ENCODE peak calls at places on chromosome 17, in six cellular contexts. K, U, M, E, N and R are unnamed samples.

GRCh38 chr17:82231562-82232321 is 2.9 kb downstream of the SLC16A3 start:
- DNase-seq in K (no peak), U (peak), M (peak), E (no peak), N (peak), R (peak)

GRCh38 chr17:65190467-65191095 is 53.4 kb downstream of the RGS9 start:
- DNase-seq in K (no peak), U (no peak), M (peak), E (no peak), N (peak), R (no peak)

GRCh38 chr17:77332981-77333685 is 192.4 kb downstream of the SEC14L1 start:
- DNase-seq in K (no peak), U (peak), M (peak), E (no peak), N (peak), R (no peak)

GRCh38 chr17:34401165-34401564 is 38.1 kb upstream of the CCL1 start:
- DNase-seq in K (no peak), U (no peak), M (no peak), E (no peak), N (no peak), R (peak)

GRCh38 chr17:55731586-55732250 is 9.1 kb upstream of the TMEM100 start:
- DNase-seq in K (no peak), U (no peak), M (peak), E (no peak), N (peak), R (peak)

GRCh38 chr17:7408863-7409262 is 1.2 kb downstream of the NLGN2 start:
- DNase-seq in K (no peak), U (no peak), M (no peak), E (no peak), N (no peak), R (no peak)

GRCh38 chr17:80029235-80029974 is 6.3 kb downstream of the TBC1D16 start:
- DNase-seq in K (no peak), U (peak), M (peak), E (no peak), N (peak), R (no peak)

GRCh38 chr17:2094891-2095535 is 40.1 kb downstream of the HIC1 start:
- DNase-seq in K (no peak), U (peak), M (peak), E (no peak), N (peak), R (peak)

GRCh38 chr17:1730345-1731193 is 6.1 kb downstream of the WDR81 start:
- DNase-seq in K (no peak), U (peak), M (peak), E (no peak), N (peak), R (no peak)

GRCh38 chr17:16922386-16923096 is 49.4 kb downstream of the TNFRSF13B start:
- DNase-seq in K (no peak), U (peak), M (peak), E (no peak), N (no peak), R (no peak)

GRCh38 chr17:83155128-83156081 is 76.0 kb downstream of the METRNL start:
- DNase-seq in K (no peak), U (peak), M (peak), E (no peak), N (no peak), R (peak)

GRCh38 chr17:80743181-80743771 is 198.6 kb downstream of the RPTOR start:
- DNase-seq in K (no peak), U (no peak), M (no peak), E (no peak), N (peak), R (no peak)

GRCh38 chr17:40460585-40460975 is 17.3 kb downstream of the IGFBP4 start:
- DNase-seq in K (no peak), U (no peak), M (no peak), E (no peak), N (no peak), R (no peak)

GRCh38 chr17:48548687-48549621 is 4.0 kb upstream of the HOXB2 start:
- DNase-seq in K (no peak), U (no peak), M (peak), E (no peak), N (peak), R (no peak)

GRCh38 chr17:27343972-27344607 is 50.2 kb downstream of the WSB1 start:
- DNase-seq in K (no peak), U (no peak), M (no peak), E (no peak), N (no peak), R (no peak)

GRCh38 chr17:37458805-37459204 is 30.9 kb upstream of the DUSP14 start:
- DNase-seq in K (no peak), U (no peak), M (peak), E (no peak), N (peak), R (no peak)

GRCh38 chr17:76491271-76492184 is 9.7 kb downstream of the RHBDF2 start:
- DNase-seq in K (no peak), U (no peak), M (no peak), E (no peak), N (no peak), R (no peak)

GRCh38 chr17:71902931-71903506 is 217.8 kb upstream of the SOX9 start:
- DNase-seq in K (no peak), U (no peak), M (peak), E (no peak), N (no peak), R (no peak)

GRCh38 chr17:82577300-82577699 is 57.8 kb downstream of the FOXK2 start:
- DNase-seq in K (no peak), U (no peak), M (no peak), E (no peak), N (no peak), R (no peak)

GRCh38 chr17:78873519-78874340 is 29.3 kb downstream of the CEP295NL start:
- DNase-seq in K (no peak), U (no peak), M (peak), E (no peak), N (no peak), R (no peak)

GRCh38 chr17:40014375-40014980 is 762 bp upstream of the CSF3 start:
- DNase-seq in K (no peak), U (no peak), M (no peak), E (no peak), N (peak), R (no peak)

GRCh38 chr17:45424769-45425124 is 7.9 kb downstream of the ARHGAP27 start:
- DNase-seq in K (no peak), U (no peak), M (no peak), E (no peak), N (no peak), R (no peak)
- H3K4ac ChIP-seq in K (no peak), U (peak), M (no peak), E (no peak), N (no peak), R (no peak)

GRCh38 chr17:20105539-20106291 is 96.6 kb downstream of the SPECC1 start:
- DNase-seq in K (no peak), U (no peak), M (no peak), E (no peak), N (no peak), R (peak)
- H3K14ac ChIP-seq in K (no peak), U (no peak), M (no peak), E (no peak), N (no peak), R (no peak)

GRCh38 chr17:4914009-4914408 is 11.1 kb upstream of the CHRNE start:
- DNase-seq in K (no peak), U (no peak), M (peak), E (no peak), N (no peak), R (no peak)

GRCh38 chr17:4903051-4903818 is at the start of gene CHRNE:
- DNase-seq in K (no peak), U (peak), M (peak), E (peak), N (peak), R (peak)

GRCh38 chr17:4908301-4908700 is 5.4 kb upstream of the CHRNE start:
- DNase-seq in K (no peak), U (peak), M (no peak), E (no peak), N (peak), R (peak)

GRCh38 chr17:4908711-4909496 is 6.0 kb upstream of the CHRNE start:
- DNase-seq in K (peak), U (peak), M (peak), E (peak), N (peak), R (peak)
- H3K4ac ChIP-seq in K (no peak), U (no peak), M (peak), E (no peak), N (no peak), R (no peak)

DNA sequence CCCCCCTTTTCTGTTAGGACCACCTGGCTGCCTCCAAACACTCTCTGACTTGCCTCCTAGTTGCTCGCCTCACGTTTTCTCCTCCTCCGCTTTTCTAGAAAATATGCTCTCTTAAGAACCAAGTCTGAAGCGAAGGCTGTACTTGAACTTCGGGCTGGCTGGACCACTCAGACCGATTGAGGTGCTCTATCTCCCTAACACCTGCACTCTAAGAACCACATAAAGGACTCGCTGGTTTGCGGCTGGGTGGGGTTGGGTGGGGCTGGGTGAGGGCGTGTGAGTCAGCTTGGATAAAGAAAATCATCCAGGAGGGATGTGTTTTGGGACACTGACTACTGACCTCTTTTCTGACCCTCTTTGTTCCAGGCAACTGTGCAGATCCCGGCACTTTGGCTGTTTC is 22.9 kb upstream of the TMEM220 start:
- DNase-seq in K (no peak), U (no peak), M (no peak), E (no peak), N (no peak), R (no peak)
- H3K14ac ChIP-seq in K (no peak), U (no peak), M (no peak), E (no peak), N (no peak), R (no peak)

GRCh38 chr17:29723283-29724047 is 100.8 kb upstream of the CORO6 start:
- DNase-seq in K (no peak), U (no peak), M (no peak), E (no peak), N (no peak), R (no peak)

GRCh38 chr17:29722411-29723198 is 99.9 kb upstream of the CORO6 start:
- DNase-seq in K (no peak), U (peak), M (peak), E (no peak), N (peak), R (no peak)

GRCh38 chr17:29728490-29728889 is 105.8 kb upstream of the CORO6 start:
- DNase-seq in K (no peak), U (no peak), M (no peak), E (no peak), N (no peak), R (no peak)

GRCh38 chr17:29731589-29731929 is 108.8 kb upstream of the CORO6 start:
- DNase-seq in K (no peak), U (peak), M (no peak), E (no peak), N (no peak), R (no peak)

DNA sequence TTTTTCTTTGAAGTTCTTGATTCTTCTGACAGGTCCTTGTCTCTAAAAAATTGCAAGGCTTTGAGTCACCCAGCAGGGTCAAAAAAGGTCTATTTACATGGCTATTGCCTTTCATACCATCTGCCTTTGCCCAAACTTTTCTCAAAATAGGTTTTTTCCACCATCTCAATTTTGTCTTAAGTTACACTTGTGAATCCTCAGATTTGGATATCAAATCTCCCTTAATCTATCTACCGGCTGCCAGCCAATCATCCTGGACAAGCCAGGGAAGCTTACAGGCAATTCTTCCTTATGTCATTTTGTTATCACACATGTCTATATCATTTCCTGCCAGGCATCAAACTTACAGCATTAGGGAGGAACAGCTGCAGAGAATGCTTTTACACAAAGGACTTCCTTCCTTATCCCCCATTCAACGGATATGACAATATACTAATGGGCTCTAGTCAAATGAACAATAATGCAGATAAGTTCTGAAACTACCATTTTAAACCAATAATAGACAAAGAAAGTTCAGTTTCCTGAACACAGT is 104.1 kb upstream of the CORO6 start:
- DNase-seq in K (no peak), U (peak), M (peak), E (no peak), N (peak), R (no peak)
- H3K4ac ChIP-seq in K (no peak), U (no peak), M (no peak), E (no peak), N (no peak), R (no peak)

DNA sequence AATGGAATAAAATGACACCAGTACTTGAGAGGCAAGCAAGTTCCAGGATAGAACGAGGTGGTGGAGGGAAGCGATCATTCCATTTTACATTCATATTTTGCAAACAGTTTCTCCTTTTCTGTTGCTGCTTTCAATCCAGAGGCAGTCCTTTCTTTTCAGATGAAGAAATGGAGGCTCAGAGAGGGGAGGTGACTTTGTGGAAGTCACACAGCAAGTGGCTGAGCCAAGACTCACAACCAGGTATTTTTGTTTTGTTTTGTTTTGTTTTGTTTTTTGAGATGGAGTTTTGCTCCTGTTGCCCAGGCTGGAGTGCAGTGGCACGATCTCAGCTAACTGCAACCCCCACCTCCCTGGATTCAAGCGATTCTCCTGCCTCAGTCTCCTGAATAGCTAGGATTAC is 29.3 kb downstream of the GPR142 start:
- DNase-seq in K (no peak), U (no peak), M (no peak), E (no peak), N (no peak), R (no peak)
- H3K14ac ChIP-seq in K (no peak), U (no peak), M (no peak), E (no peak), N (no peak), R (no peak)

DNA sequence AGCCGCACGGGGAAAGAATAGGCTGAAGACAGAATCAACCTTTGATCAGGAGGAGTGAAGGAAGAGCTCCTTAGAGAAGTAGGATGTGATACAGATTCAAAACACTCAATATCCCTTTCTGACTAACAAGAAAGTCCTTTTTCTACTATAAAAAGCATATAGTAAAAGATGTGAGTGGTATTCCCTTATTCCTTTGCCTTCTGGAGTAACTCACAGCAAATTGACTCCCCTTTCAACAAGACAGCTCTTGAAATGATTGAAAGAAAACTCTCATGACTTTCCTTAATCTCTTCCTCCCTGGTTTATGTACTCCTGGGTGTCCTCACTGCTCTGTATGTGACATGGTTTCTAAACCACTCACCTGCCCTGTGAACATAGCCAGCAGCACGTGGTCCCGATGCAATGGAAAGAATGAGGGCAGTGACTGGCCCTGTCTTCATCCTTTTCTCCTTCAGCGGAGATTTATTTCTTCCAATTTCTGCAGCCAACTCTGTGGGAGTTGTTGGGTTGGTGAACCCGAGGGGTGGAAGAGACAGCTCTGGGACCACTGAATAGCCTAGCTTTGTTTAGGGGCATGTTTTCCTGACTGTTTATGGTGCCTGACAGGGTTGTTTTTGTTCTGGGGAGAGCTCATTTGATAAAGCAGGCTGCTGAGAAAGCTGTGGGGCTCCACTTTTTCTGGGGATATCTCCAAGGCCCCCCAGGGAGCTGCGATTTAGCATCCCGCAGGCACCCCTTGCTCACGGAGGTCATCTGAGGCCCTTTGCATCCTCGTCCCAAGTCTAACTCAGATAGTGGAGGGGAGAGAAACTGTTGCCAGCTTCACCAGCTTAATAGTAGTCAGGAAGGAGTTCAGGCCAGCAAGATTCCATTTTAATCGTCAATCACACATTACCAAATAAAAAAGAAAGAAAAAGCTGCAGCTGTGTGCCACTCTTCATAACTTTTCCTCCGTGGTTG is 46.7 kb downstream of the MAP2K6 start:
- DNase-seq in K (no peak), U (peak), M (no peak), E (no peak), N (no peak), R (no peak)
- H3K4ac ChIP-seq in K (no peak), U (no peak), M (no peak), E (no peak), N (no peak), R (no peak)

DNA sequence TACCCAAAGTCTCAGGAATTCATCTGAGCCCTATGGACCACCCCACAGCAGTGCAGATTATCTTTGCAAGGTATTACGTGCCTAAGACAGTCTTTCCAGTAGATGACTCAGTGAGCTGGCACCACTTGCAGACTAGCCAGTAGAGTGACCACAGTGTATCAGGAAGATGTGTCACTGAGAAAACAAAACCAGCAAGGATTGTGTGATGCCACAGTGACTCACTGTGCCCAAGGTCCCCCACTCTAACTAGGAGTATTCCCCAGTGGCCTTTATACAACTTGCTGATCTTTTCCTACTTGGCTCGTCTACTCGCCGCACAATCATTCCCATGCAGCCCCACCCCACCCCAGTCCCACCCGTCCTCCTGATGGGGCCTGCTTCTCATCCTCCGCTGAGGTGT is 26.8 kb upstream of the PRKCA start:
- DNase-seq in K (no peak), U (peak), M (peak), E (no peak), N (peak), R (no peak)
- H3K14ac ChIP-seq in K (no peak), U (no peak), M (peak), E (no peak), N (no peak), R (no peak)

GRCh38 chr17:73616120-73616872 is 27.9 kb downstream of the SDK2 start:
- DNase-seq in K (no peak), U (peak), M (no peak), E (no peak), N (peak), R (no peak)

GRCh38 chr17:73611630-73612029 is 32.6 kb downstream of the SDK2 start:
- DNase-seq in K (no peak), U (no peak), M (no peak), E (no peak), N (no peak), R (no peak)

GRCh38 chr17:73612074-73612473 is 32.2 kb downstream of the SDK2 start:
- DNase-seq in K (no peak), U (no peak), M (no peak), E (no peak), N (no peak), R (no peak)

GRCh38 chr17:73613271-73613941 is 30.8 kb downstream of the SDK2 start:
- DNase-seq in K (peak), U (no peak), M (no peak), E (peak), N (no peak), R (peak)

DNA sequence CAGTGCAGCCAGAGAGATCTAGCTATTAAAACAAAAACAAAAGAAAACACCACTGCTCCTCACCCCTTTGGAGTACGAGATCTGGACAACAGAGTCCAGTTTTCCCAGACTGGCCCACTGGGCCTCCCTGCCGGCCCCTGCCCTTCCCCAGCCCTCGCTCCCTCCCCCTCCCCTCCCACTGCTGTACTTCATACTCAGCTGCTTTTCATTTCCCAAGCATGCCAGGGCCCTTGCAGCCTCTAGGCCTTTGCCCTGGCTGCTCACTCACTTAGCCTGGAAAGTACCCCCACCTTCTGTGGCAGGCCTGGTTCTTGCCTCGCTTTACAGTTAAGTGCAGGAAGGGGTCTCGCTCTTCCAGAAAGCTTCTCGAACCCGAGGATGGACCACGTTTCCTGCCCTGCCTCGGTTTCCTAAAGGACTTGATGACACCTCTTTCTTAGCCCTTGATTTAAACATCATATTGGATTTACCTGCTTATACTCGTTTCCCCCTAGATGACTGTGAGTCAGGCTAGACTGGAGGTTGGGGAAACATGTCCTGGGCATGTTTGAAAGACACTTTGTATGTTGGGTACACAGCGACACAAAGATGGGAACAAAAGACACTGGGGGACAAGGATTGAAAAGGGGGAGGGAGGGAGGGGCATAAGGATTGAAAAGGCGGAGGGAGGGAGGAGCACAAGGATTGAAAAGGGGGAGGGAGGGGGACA is 30.1 kb downstream of the SDK2 start:
- DNase-seq in K (no peak), U (no peak), M (no peak), E (peak), N (no peak), R (peak)
- H3K4ac ChIP-seq in K (peak), U (peak), M (no peak), E (no peak), N (no peak), R (no peak)